ENCODE peak calls at places on chromosomes 13 and 19, in four cellular contexts. B, X, J and R are unnamed samples.

GRCh38 chr13:76440568-76440967 is 445.6 kb downstream of the KCTD12 start:
- DNase-seq in B (no peak), J (no peak), X (no peak), R (no peak)

GRCh38 chr19:35266149-35266903 is 2.4 kb upstream of the USF2 start:
- DNase-seq in J (peak), X (no peak), B (no peak), R (no peak)

GRCh38 chr13:36965767-36966166 is 33.4 kb downstream of the ALG5 start:
- DNase-seq in X (no peak), B (no peak), J (no peak), R (no peak)

GRCh38 chr13:60583196-60583908 is 186.3 kb downstream of the TDRD3 start:
- DNase-seq in J (no peak), X (no peak), B (peak), R (no peak)

GRCh38 chr13:27137759-27138158 is 33.9 kb downstream of the USP12 start:
- DNase-seq in X (no peak), B (no peak), J (no peak), R (no peak)

GRCh38 chr13:105997436-105998232 is 537.8 kb downstream of the EFNB2 start:
- DNase-seq in X (no peak), B (no peak), J (no peak), R (no peak)

GRCh38 chr19:3176715-3177501 is 1.7 kb upstream of the S1PR4 start:
- DNase-seq in B (no peak), J (no peak), X (no peak), R (peak)

GRCh38 chr13:67107973-67108372 is 122.2 kb downstream of the PCDH9 start:
- DNase-seq in J (no peak), B (no peak), X (no peak), R (no peak)

GRCh38 chr13:90105276-90105675 is 1242.2 kb upstream of the MIR17HG start:
- DNase-seq in J (no peak), X (no peak), B (no peak), R (no peak)

GRCh38 chr19:39246951-39247669 is 1.5 kb downstream of the IFNL4 start:
- DNase-seq in B (no peak), J (no peak), X (peak), R (no peak)